ENCODE peak calls at places on chromosome 17, in five cellular contexts. L is A549, G is K562, W is WTC11, I is GM12878. V is an unnamed sample.
A peak's percentile ranks its signal among the peaks of the same experiment; 100 is the strongest.

GRCh38 chr17:36703860-36704266 is 102.5 kb downstream of the MRM1 start:
- DNase-seq in L (peak; percentile 51), G (peak; percentile 70), W (peak; percentile 91), I (no peak), V (no peak)

GRCh38 chr17:80292557-80292956 is 31.9 kb downstream of the RNF213 start:
- DNase-seq in L (no peak), G (no peak), W (no peak), I (no peak), V (no peak)

GRCh38 chr17:12794919-12795517 is 5.7 kb downstream of the ARHGAP44 start:
- DNase-seq in L (no peak), G (no peak), W (no peak), I (no peak), V (no peak)

GRCh38 chr17:46995841-46996571 is 17.0 kb upstream of the RPRML start:
- DNase-seq in L (no peak), G (no peak), W (no peak), I (no peak), V (no peak)

GRCh38 chr17:7445011-7445927 is at the start of gene CHRNB1:
- DNase-seq in L (peak; percentile 71), G (peak; percentile 88), W (peak; percentile 93), I (no peak), V (peak; percentile 85)

GRCh38 chr17:48477235-48477634 is 47.2 kb upstream of the SKAP1 start:
- DNase-seq in L (no peak), G (no peak), W (no peak), I (no peak), V (no peak)

GRCh38 chr17:29977836-29978235 is 36.4 kb downstream of the EFCAB5 start:
- DNase-seq in L (no peak), G (no peak), W (no peak), I (no peak), V (no peak)

GRCh38 chr17:27535975-27536374 is 79.7 kb downstream of the KSR1 start:
- DNase-seq in L (no peak), G (no peak), W (no peak), I (no peak), V (no peak)

GRCh38 chr17:55735784-55736405 is 13.2 kb upstream of the TMEM100 start:
- DNase-seq in L (peak; percentile 30), G (peak; percentile 83), W (peak; percentile 24), I (no peak), V (peak; percentile 54)

GRCh38 chr17:80045703-80046102 is 9.3 kb downstream of the CCDC40 start:
- DNase-seq in L (no peak), G (no peak), W (no peak), I (no peak), V (no peak)

GRCh38 chr17:564526-564925 is 150.1 kb downstream of the VPS53 start:
- DNase-seq in L (no peak), G (no peak), W (no peak), I (no peak), V (no peak)

GRCh38 chr17:45016823-45017222 is 34.6 kb downstream of the DCAKD start:
- DNase-seq in L (peak; percentile 43), G (peak; percentile 61), W (peak; percentile 38), I (no peak), V (peak; percentile 39)

GRCh38 chr17:80703109-80703508 is 158.5 kb downstream of the RPTOR start:
- DNase-seq in L (no peak), G (no peak), W (no peak), I (no peak), V (no peak)

GRCh38 chr17:29066053-29066452 is 23.1 kb downstream of the PIPOX start:
- DNase-seq in L (no peak), G (no peak), W (no peak), I (no peak), V (no peak)

GRCh38 chr17:48113201-48113676 is 5.7 kb downstream of the SNX11 start:
- DNase-seq in L (no peak), G (no peak), W (no peak), I (peak; percentile 71), V (no peak)

GRCh38 chr17:73646409-73647305 is 2.4 kb upstream of the SDK2 start:
- DNase-seq in L (peak; percentile 54), G (peak; percentile 20), W (peak; percentile 61), I (no peak), V (peak; percentile 21)

GRCh38 chr17:47707056-47707791 is 13.3 kb downstream of the TBKBP1 start:
- DNase-seq in L (no peak), G (no peak), W (no peak), I (no peak), V (peak; percentile 32)

GRCh38 chr17:81578561-81579225 is 26.5 kb upstream of the FAAP100 start:
- DNase-seq in L (no peak), G (peak; percentile 24), W (no peak), I (no peak), V (no peak)

GRCh38 chr17:35423761-35424160 is 8.5 kb downstream of the SLFN12 start:
- DNase-seq in L (no peak), G (no peak), W (no peak), I (no peak), V (no peak)

GRCh38 chr17:48299760-48300159 is 130.3 kb downstream of the SKAP1 start:
- DNase-seq in L (no peak), G (no peak), W (no peak), I (peak; percentile 57), V (no peak)

GRCh38 chr17:33511670-33512069 is 218.6 kb upstream of the ASIC2 start:
- DNase-seq in L (no peak), G (peak; percentile 34), W (no peak), I (no peak), V (no peak)

GRCh38 chr17:60040843-60041242 is 37.9 kb downstream of the HEATR6 start:
- DNase-seq in L (no peak), G (no peak), W (no peak), I (no peak), V (no peak)

GRCh38 chr17:81289627-81290026 is 5.5 kb downstream of the SLC38A10 start:
- DNase-seq in L (no peak), G (no peak), W (no peak), I (no peak), V (no peak)

GRCh38 chr17:18858567-18859245 is 775 bp downstream of the PRPSAP2 start:
- DNase-seq in L (no peak), G (no peak), W (no peak), I (no peak), V (no peak)

GRCh38 chr17:32903774-32904673 is 23.9 kb upstream of the TMEM98 start:
- DNase-seq in L (no peak), G (peak; percentile 40), W (no peak), I (no peak), V (no peak)

GRCh38 chr17:35486920-35487727 is 38.6 kb upstream of the SLFN13 start:
- DNase-seq in L (peak; percentile 28), G (peak; percentile 41), W (no peak), I (peak; percentile 23), V (no peak)

GRCh38 chr17:5254414-5254813 is 19.8 kb upstream of the SCIMP start:
- DNase-seq in L (no peak), G (no peak), W (no peak), I (no peak), V (no peak)

GRCh38 chr17:44661835-44662234 is 5.6 kb downstream of the MEIOC start:
- DNase-seq in L (no peak), G (no peak), W (no peak), I (no peak), V (no peak)

GRCh38 chr17:82072827-82073226 is 7.2 kb upstream of the DUS1L start:
- DNase-seq in L (no peak), G (no peak), W (no peak), I (no peak), V (no peak)

GRCh38 chr17:954431-955164 is 25.0 kb downstream of the NXN start:
- DNase-seq in L (peak; percentile 87), G (no peak), W (no peak), I (no peak), V (peak; percentile 90)

GRCh38 chr17:32757963-32758362 is 119.0 kb downstream of the MYO1D start:
- DNase-seq in L (no peak), G (no peak), W (no peak), I (no peak), V (no peak)

GRCh38 chr17:1764274-1764673 is 2.4 kb downstream of the SERPINF1 start:
- DNase-seq in L (no peak), G (no peak), W (no peak), I (no peak), V (no peak)

GRCh38 chr17:2937331-2938003 is 125.9 kb downstream of the OR1D5 start:
- DNase-seq in L (no peak), G (no peak), W (no peak), I (no peak), V (no peak)

GRCh38 chr17:31788956-31789355 is 70.1 kb downstream of the COPRS start:
- DNase-seq in L (no peak), G (no peak), W (no peak), I (no peak), V (no peak)

GRCh38 chr17:77819497-77819896 is 139.0 kb upstream of the TNRC6C start:
- DNase-seq in L (no peak), G (no peak), W (no peak), I (no peak), V (no peak)
- TF ChIP-seq ESRRA in L (no peak), G (no peak), W (no peak), I (no peak), V (no peak)

DNA sequence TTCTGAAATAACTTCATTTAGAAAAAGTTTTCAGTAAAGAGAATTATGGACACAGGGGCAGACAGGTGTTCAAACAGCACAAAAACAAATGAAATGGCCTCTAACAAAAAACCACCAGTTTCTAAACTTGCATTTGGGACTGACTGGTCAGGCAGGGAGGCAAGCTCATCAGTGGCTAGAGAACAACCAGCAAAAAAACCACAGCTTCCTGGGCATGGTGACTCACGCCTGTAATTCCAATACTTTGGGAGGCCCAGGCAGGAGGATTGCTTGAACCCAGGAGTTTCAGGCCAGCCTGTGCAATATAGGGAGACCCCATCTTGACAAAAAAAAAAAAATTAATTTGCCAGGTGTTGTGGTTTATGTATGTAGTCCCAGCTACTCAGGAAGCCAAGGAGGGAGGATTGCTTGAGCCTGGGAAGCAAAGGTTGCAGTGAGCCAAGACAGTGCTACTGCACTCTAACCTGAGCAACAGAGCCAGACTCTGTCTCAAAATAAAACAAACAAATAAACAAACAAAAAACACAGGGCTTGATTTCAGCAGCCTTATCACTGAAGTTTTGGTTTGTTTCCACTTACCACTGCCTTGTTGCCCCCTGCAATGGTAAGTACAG is 26.1 kb downstream of the ERN1 start:
- DNase-seq in L (no peak), G (no peak), W (no peak), I (peak; percentile 55), V (no peak)
- TF ChIP-seq ESRRA in L (no peak), G (no peak), W (no peak), I (no peak), V (no peak)

GRCh38 chr17:38864636-38865398 is 5.0 kb upstream of the LASP1 start:
- DNase-seq in L (no peak), G (peak; percentile 71), W (no peak), I (no peak), V (peak; percentile 66)
- TF ChIP-seq ESRRA in L (no peak), G (no peak), W (no peak), I (no peak), V (no peak)

GRCh38 chr17:40978752-40979151 is 5.4 kb downstream of the KRT40 start:
- DNase-seq in L (no peak), G (no peak), W (no peak), I (no peak), V (no peak)
- TF ChIP-seq ESRRA in L (no peak), G (no peak), W (no peak), I (no peak), V (no peak)

V was measured in HepG2.